ENCODE peak calls at places on chromosomes 13 and 19, in seven cellular contexts. One of them, this sample, is unnamed.

GRCh38 chr13:59319276-59319675 is 844.5 kb downstream of the DIAPH3 start:
- DNase-seq in effector CD4-positive, alpha-beta T cell: no peak
- DNase-seq in Daoy: no peak
- DNase-seq in progenitor cell of endocrine pancreas: no peak
- DNase-seq in OCI-LY7: no peak
- DNase-seq in stimulated activated CD8-positive, alpha-beta memory T cell treated with anti-CD3 and anti-CD28 coated beads, Interleukin-7, amount 100 ng/mL, for 1 hour: no peak
- DNase-seq in activated T-cell treated with anti-CD3 and anti-CD28 coated beads, Interleukin-2, amount 50 U/mL, for 4 hours: no peak
- DNase-seq in this sample: no peak

GRCh38 chr13:75425216-75426009 is 56.6 kb downstream of the TBC1D4 start:
- DNase-seq in effector CD4-positive, alpha-beta T cell: no peak
- DNase-seq in Daoy: no peak
- DNase-seq in progenitor cell of endocrine pancreas: no peak
- DNase-seq in OCI-LY7: peak
- DNase-seq in stimulated activated CD8-positive, alpha-beta memory T cell treated with anti-CD3 and anti-CD28 coated beads, Interleukin-7, amount 100 ng/mL, for 1 hour: no peak
- DNase-seq in activated T-cell treated with anti-CD3 and anti-CD28 coated beads, Interleukin-2, amount 50 U/mL, for 4 hours: no peak
- DNase-seq in this sample: no peak

GRCh38 chr19:50460161-50460765 is 16.0 kb upstream of the EMC10 start:
- DNase-seq in effector CD4-positive, alpha-beta T cell: no peak
- DNase-seq in Daoy: peak
- DNase-seq in progenitor cell of endocrine pancreas: no peak
- DNase-seq in OCI-LY7: peak
- DNase-seq in stimulated activated CD8-positive, alpha-beta memory T cell treated with anti-CD3 and anti-CD28 coated beads, Interleukin-7, amount 100 ng/mL, for 1 hour: no peak
- DNase-seq in activated T-cell treated with anti-CD3 and anti-CD28 coated beads, Interleukin-2, amount 50 U/mL, for 4 hours: no peak
- DNase-seq in this sample: peak

GRCh38 chr13:69571606-69572323 is 535.9 kb upstream of the ATXN8OS start:
- DNase-seq in effector CD4-positive, alpha-beta T cell: no peak
- DNase-seq in Daoy: no peak
- DNase-seq in progenitor cell of endocrine pancreas: no peak
- DNase-seq in OCI-LY7: no peak
- DNase-seq in stimulated activated CD8-positive, alpha-beta memory T cell treated with anti-CD3 and anti-CD28 coated beads, Interleukin-7, amount 100 ng/mL, for 1 hour: no peak
- DNase-seq in activated T-cell treated with anti-CD3 and anti-CD28 coated beads, Interleukin-2, amount 50 U/mL, for 4 hours: no peak
- DNase-seq in this sample: peak

GRCh38 chr19:30450101-30450500 is 77.9 kb downstream of the ZNF536 start:
- DNase-seq in effector CD4-positive, alpha-beta T cell: no peak
- DNase-seq in Daoy: peak
- DNase-seq in progenitor cell of endocrine pancreas: no peak
- DNase-seq in OCI-LY7: no peak
- DNase-seq in stimulated activated CD8-positive, alpha-beta memory T cell treated with anti-CD3 and anti-CD28 coated beads, Interleukin-7, amount 100 ng/mL, for 1 hour: no peak
- DNase-seq in activated T-cell treated with anti-CD3 and anti-CD28 coated beads, Interleukin-2, amount 50 U/mL, for 4 hours: no peak
- DNase-seq in this sample: no peak

GRCh38 chr19:2166741-2167738 is 3.3 kb downstream of the DOT1L start:
- DNase-seq in effector CD4-positive, alpha-beta T cell: no peak
- DNase-seq in Daoy: peak
- DNase-seq in progenitor cell of endocrine pancreas: no peak
- DNase-seq in OCI-LY7: no peak
- DNase-seq in stimulated activated CD8-positive, alpha-beta memory T cell treated with anti-CD3 and anti-CD28 coated beads, Interleukin-7, amount 100 ng/mL, for 1 hour: no peak
- DNase-seq in activated T-cell treated with anti-CD3 and anti-CD28 coated beads, Interleukin-2, amount 50 U/mL, for 4 hours: no peak
- DNase-seq in this sample: peak

GRCh38 chr13:111789011-111789410 is 277.9 kb upstream of the SOX1 start:
- DNase-seq in effector CD4-positive, alpha-beta T cell: no peak
- DNase-seq in Daoy: no peak
- DNase-seq in progenitor cell of endocrine pancreas: no peak
- DNase-seq in OCI-LY7: no peak
- DNase-seq in stimulated activated CD8-positive, alpha-beta memory T cell treated with anti-CD3 and anti-CD28 coated beads, Interleukin-7, amount 100 ng/mL, for 1 hour: no peak
- DNase-seq in activated T-cell treated with anti-CD3 and anti-CD28 coated beads, Interleukin-2, amount 50 U/mL, for 4 hours: no peak
- DNase-seq in this sample: no peak

GRCh38 chr13:113597386-113598080 is 13.0 kb downstream of the TFDP1 start:
- DNase-seq in effector CD4-positive, alpha-beta T cell: no peak
- DNase-seq in Daoy: no peak
- DNase-seq in progenitor cell of endocrine pancreas: no peak
- DNase-seq in OCI-LY7: no peak
- DNase-seq in stimulated activated CD8-positive, alpha-beta memory T cell treated with anti-CD3 and anti-CD28 coated beads, Interleukin-7, amount 100 ng/mL, for 1 hour: no peak
- DNase-seq in activated T-cell treated with anti-CD3 and anti-CD28 coated beads, Interleukin-2, amount 50 U/mL, for 4 hours: no peak
- DNase-seq in this sample: no peak

GRCh38 chr19:17590780-17591688 is 35.6 kb downstream of the COLGALT1 start:
- DNase-seq in effector CD4-positive, alpha-beta T cell: no peak
- DNase-seq in Daoy: no peak
- DNase-seq in progenitor cell of endocrine pancreas: no peak
- DNase-seq in OCI-LY7: no peak
- DNase-seq in stimulated activated CD8-positive, alpha-beta memory T cell treated with anti-CD3 and anti-CD28 coated beads, Interleukin-7, amount 100 ng/mL, for 1 hour: no peak
- DNase-seq in activated T-cell treated with anti-CD3 and anti-CD28 coated beads, Interleukin-2, amount 50 U/mL, for 4 hours: no peak
- DNase-seq in this sample: no peak

GRCh38 chr13:50257646-50258045 is 242.4 kb downstream of the KCNRG start:
- DNase-seq in effector CD4-positive, alpha-beta T cell: no peak
- DNase-seq in Daoy: no peak
- DNase-seq in progenitor cell of endocrine pancreas: no peak
- DNase-seq in OCI-LY7: no peak
- DNase-seq in stimulated activated CD8-positive, alpha-beta memory T cell treated with anti-CD3 and anti-CD28 coated beads, Interleukin-7, amount 100 ng/mL, for 1 hour: no peak
- DNase-seq in activated T-cell treated with anti-CD3 and anti-CD28 coated beads, Interleukin-2, amount 50 U/mL, for 4 hours: no peak
- DNase-seq in this sample: no peak

GRCh38 chr13:110583178-110583865 is 21.8 kb upstream of the RAB20 start:
- DNase-seq in effector CD4-positive, alpha-beta T cell: no peak
- DNase-seq in Daoy: no peak
- DNase-seq in progenitor cell of endocrine pancreas: no peak
- DNase-seq in OCI-LY7: no peak
- DNase-seq in stimulated activated CD8-positive, alpha-beta memory T cell treated with anti-CD3 and anti-CD28 coated beads, Interleukin-7, amount 100 ng/mL, for 1 hour: no peak
- DNase-seq in activated T-cell treated with anti-CD3 and anti-CD28 coated beads, Interleukin-2, amount 50 U/mL, for 4 hours: no peak
- DNase-seq in this sample: no peak

GRCh38 chr19:4206818-4207484 is 22.4 kb upstream of the EBI3 start:
- DNase-seq in effector CD4-positive, alpha-beta T cell: no peak
- DNase-seq in Daoy: peak
- DNase-seq in progenitor cell of endocrine pancreas: no peak
- DNase-seq in OCI-LY7: peak
- DNase-seq in stimulated activated CD8-positive, alpha-beta memory T cell treated with anti-CD3 and anti-CD28 coated beads, Interleukin-7, amount 100 ng/mL, for 1 hour: no peak
- DNase-seq in activated T-cell treated with anti-CD3 and anti-CD28 coated beads, Interleukin-2, amount 50 U/mL, for 4 hours: no peak
- DNase-seq in this sample: peak

GRCh38 chr19:43674630-43674982 is 4.6 kb upstream of the PLAUR start:
- DNase-seq in effector CD4-positive, alpha-beta T cell: no peak
- DNase-seq in Daoy: peak
- DNase-seq in progenitor cell of endocrine pancreas: no peak
- DNase-seq in OCI-LY7: no peak
- DNase-seq in stimulated activated CD8-positive, alpha-beta memory T cell treated with anti-CD3 and anti-CD28 coated beads, Interleukin-7, amount 100 ng/mL, for 1 hour: no peak
- DNase-seq in activated T-cell treated with anti-CD3 and anti-CD28 coated beads, Interleukin-2, amount 50 U/mL, for 4 hours: no peak
- DNase-seq in this sample: peak

GRCh38 chr13:33454844-33455256 is 169.3 kb upstream of the STARD13 start:
- DNase-seq in effector CD4-positive, alpha-beta T cell: no peak
- DNase-seq in Daoy: peak
- DNase-seq in progenitor cell of endocrine pancreas: no peak
- DNase-seq in OCI-LY7: no peak
- DNase-seq in stimulated activated CD8-positive, alpha-beta memory T cell treated with anti-CD3 and anti-CD28 coated beads, Interleukin-7, amount 100 ng/mL, for 1 hour: no peak
- DNase-seq in activated T-cell treated with anti-CD3 and anti-CD28 coated beads, Interleukin-2, amount 50 U/mL, for 4 hours: no peak
- DNase-seq in this sample: no peak

GRCh38 chr19:13463296-13463695 is 43.0 kb downstream of the CACNA1A start:
- DNase-seq in effector CD4-positive, alpha-beta T cell: no peak
- DNase-seq in Daoy: peak
- DNase-seq in progenitor cell of endocrine pancreas: peak
- DNase-seq in OCI-LY7: peak
- DNase-seq in stimulated activated CD8-positive, alpha-beta memory T cell treated with anti-CD3 and anti-CD28 coated beads, Interleukin-7, amount 100 ng/mL, for 1 hour: no peak
- DNase-seq in activated T-cell treated with anti-CD3 and anti-CD28 coated beads, Interleukin-2, amount 50 U/mL, for 4 hours: no peak
- DNase-seq in this sample: peak